ENCODE peak calls at places on chromosomes 13 and 19, in five cellular contexts. L is stimulated activated CD4-positive, alpha-beta T cell treated with anti-CD3 and anti-CD28 coated beads, TNF-alpha, amount 100 ng/mL, for 4 hours; P is NCI-H2029 treated with DMSO at 0.1 percent for 48 hours; Q is NCI-H1048; W is heart left ventricle. F is an unnamed sample.
A peak's percentile ranks its signal among the peaks of the same experiment; 100 is the strongest.

GRCh38 chr13:98972059-98972458 is 5.8 kb downstream of the DOCK9 start:
- DNase-seq in L (no peak), P (no peak), W (no peak), Q (no peak), F (no peak)

GRCh38 chr13:101474419-101474957 is 22.0 kb downstream of the ITGBL1 start:
- DNase-seq in L (no peak), W (no peak), P (no peak), Q (no peak), F (peak; percentile 90)

GRCh38 chr13:49388256-49388655 is 55.6 kb downstream of the CAB39L start:
- DNase-seq in Q (no peak), W (no peak), L (no peak), P (no peak), F (no peak)

GRCh38 chr19:49436381-49437017 is 4.8 kb downstream of the SLC17A7 start:
- DNase-seq in W (no peak), L (no peak), Q (no peak), P (no peak), F (no peak)

GRCh38 chr13:21625366-21625765 is 21.4 kb upstream of the MICU2 start:
- DNase-seq in L (no peak), P (peak; percentile 11), Q (no peak), W (no peak), F (no peak)

GRCh38 chr13:33014291-33014690 is 1.9 kb upstream of the KL start:
- DNase-seq in P (no peak), Q (no peak), W (no peak), L (no peak), F (no peak)

GRCh38 chr13:42086582-42086981 is 38.1 kb downstream of the DGKH start:
- DNase-seq in Q (no peak), P (no peak), W (no peak), L (no peak), F (no peak)

GRCh38 chr13:48769107-48769704 is 115.5 kb downstream of the CYSLTR2 start:
- DNase-seq in Q (peak; percentile 33), P (peak; percentile 68), L (peak; percentile 74), W (peak; percentile 83), F (peak; percentile 86)

GRCh38 chr19:29617336-29618266 is 11.5 kb downstream of the POP4 start:
- DNase-seq in W (no peak), Q (no peak), P (no peak), L (no peak), F (no peak)